ENCODE peak calls at places on chromosomes 7 and 10, in six cellular contexts. I is T-cell, G is MV-4-11, V is EH, T is ecto neural progenitor cell, Q is spleen. A is an unnamed sample.

GRCh38 chr10:15363031-15363430 is 8.1 kb downstream of the FAM171A1 start:
- DNase-seq in I (no peak), G (no peak), V (peak; percentile 93), T (no peak), Q (no peak), A (no peak)

GRCh38 chr7:151342102-151342646 is 562 bp downstream of the NUB1 start:
- DNase-seq in I (no peak), G (peak; percentile 53), V (peak; percentile 17), T (no peak), Q (no peak), A (peak; percentile 15)

GRCh38 chr7:107180378-107180777 is 11.6 kb downstream of the HBP1 start:
- DNase-seq in I (no peak), G (no peak), V (peak; percentile 58), T (no peak), Q (no peak), A (peak; percentile 84)

GRCh38 chr10:129468187-129468586 is 1.1 kb downstream of the MGMT start:
- DNase-seq in I (no peak), G (no peak), V (no peak), T (peak; percentile 29), Q (peak; percentile 64), A (no peak)

GRCh38 chr10:47041401-47042198 is 130.4 kb downstream of the PTPN20 start:
- DNase-seq in I (no peak), G (no peak), V (no peak), T (no peak), Q (no peak), A (no peak)

GRCh38 chr7:113100091-113100723 is 13.6 kb upstream of the GPR85 start:
- DNase-seq in I (no peak), G (no peak), V (peak; percentile 24), T (no peak), Q (no peak), A (peak; percentile 50)

GRCh38 chr7:67918158-67918557 is 921.5 kb downstream of the TYW1 start:
- DNase-seq in I (no peak), G (peak; percentile 95), V (no peak), T (no peak), Q (no peak), A (peak; percentile 8)

GRCh38 chr7:17098515-17098914 is 199.9 kb upstream of the AHR start:
- DNase-seq in I (no peak), G (no peak), V (no peak), T (no peak), Q (no peak), A (no peak)

GRCh38 chr7:97117035-97117371 is 495 bp upstream of the SDHAF3 start:
- DNase-seq in I (no peak), G (no peak), V (no peak), T (peak; percentile 47), Q (peak; percentile 76), A (no peak)

GRCh38 chr10:101189461-101190401 is 39.5 kb downstream of the LBX1 start:
- DNase-seq in I (no peak), G (no peak), V (no peak), T (no peak), Q (no peak), A (no peak)

GRCh38 chr7:116316838-116317612 is 106.7 kb downstream of the TES start:
- DNase-seq in I (no peak), G (no peak), V (peak; percentile 99), T (no peak), Q (no peak), A (peak; percentile 100)

GRCh38 chr7:86929293-86930109 is 130.0 kb downstream of the ELAPOR2 start:
- DNase-seq in I (no peak), G (peak; percentile 26), V (no peak), T (no peak), Q (no peak), A (no peak)

GRCh38 chr7:86846494-86847190 is 202.9 kb downstream of the GRM3 start:
- DNase-seq in I (no peak), G (no peak), V (no peak), T (no peak), Q (no peak), A (no peak)

GRCh38 chr7:17989546-17989945 is 38.1 kb downstream of the PRPS1L1 start:
- DNase-seq in I (no peak), G (peak; percentile 41), V (peak; percentile 42), T (no peak), Q (no peak), A (peak; percentile 50)

GRCh38 chr7:131835141-131835540 is 278.7 kb upstream of the PODXL start:
- DNase-seq in I (no peak), G (no peak), V (no peak), T (no peak), Q (no peak), A (no peak)

GRCh38 chr7:41294556-41295454 is 408.1 kb downstream of the INHBA start:
- DNase-seq in I (no peak), G (peak; percentile 12), V (no peak), T (no peak), Q (no peak), A (no peak)

GRCh38 chr10:91709394-91709798 is 76.5 kb upstream of the PPP1R3C start:
- DNase-seq in I (no peak), G (no peak), V (peak; percentile 42), T (no peak), Q (no peak), A (peak; percentile 64)

GRCh38 chr7:32298403-32299132 is 191.6 kb downstream of the LSM5 start:
- DNase-seq in I (no peak), G (no peak), V (peak; percentile 4), T (peak; percentile 66), Q (no peak), A (no peak)

GRCh38 chr7:69395072-69395714 is 203.1 kb upstream of the AUTS2 start:
- DNase-seq in I (no peak), G (peak; percentile 83), V (peak; percentile 84), T (no peak), Q (no peak), A (peak; percentile 95)

GRCh38 chr7:34675749-34676374 is 17.8 kb downstream of the NPSR1 start:
- DNase-seq in I (no peak), G (no peak), V (peak; percentile 30), T (no peak), Q (no peak), A (peak; percentile 3)

GRCh38 chr7:129872054-129872453 is 80.7 kb downstream of the UBE2H start:
- DNase-seq in I (no peak), G (no peak), V (no peak), T (no peak), Q (no peak), A (no peak)

GRCh38 chr7:101673951-101674350 is 44.9 kb upstream of the MYL10 start:
- DNase-seq in I (no peak), G (no peak), V (no peak), T (no peak), Q (no peak), A (peak; percentile 14)

GRCh38 chr10:46516660-46517416 is 39.6 kb downstream of the GPRIN2 start:
- DNase-seq in I (no peak), G (no peak), V (peak; percentile 97), T (no peak), Q (peak; percentile 70), A (peak; percentile 87)